ENCODE peak calls at places on chromosome 3, in nine cellular contexts. W is mammary epithelial cell, L is GM12865, F is endothelial cell, E is fibroblast of lung, P is cardiac muscle cell, V is AG10803, O is coronary artery, R is astrocyte. Z is an unnamed sample.

GRCh38 chr3:171936231-171936841 is 93.2 kb downstream of the TMEM212 start:
- DNase-seq in W (peak; percentile 83), L (no peak), F (no peak), E (peak; percentile 82), P (peak; percentile 92), V (peak; percentile 70), O (no peak), R (peak; percentile 82), Z (no peak)

GRCh38 chr3:194632211-194632982 is 822 bp downstream of the TMEM44 start:
- DNase-seq in W (peak; percentile 34), L (no peak), F (no peak), E (peak; percentile 31), P (peak; percentile 51), V (peak; percentile 35), O (peak; percentile 52), R (no peak), Z (peak; percentile 26)

GRCh38 chr3:14925729-14926591 is 21.4 kb upstream of the NR2C2 start:
- DNase-seq in W (peak; percentile 39), L (peak; percentile 68), F (peak; percentile 26), E (peak; percentile 77), P (peak; percentile 81), V (peak; percentile 59), O (no peak), R (peak; percentile 36), Z (peak; percentile 49)

GRCh38 chr3:157438371-157438735 is 1.7 kb downstream of the PTX3 start:
- DNase-seq in W (no peak), L (no peak), F (no peak), E (peak; percentile 52), P (peak; percentile 60), V (no peak), O (no peak), R (peak; percentile 22), Z (no peak)

GRCh38 chr3:116299646-116300081 is 145.6 kb downstream of the LSAMP start:
- DNase-seq in W (no peak), L (peak; percentile 37), F (no peak), E (no peak), P (no peak), V (no peak), O (no peak), R (no peak), Z (no peak)

GRCh38 chr3:13296662-13297061 is 123.5 kb downstream of the NUP210 start:
- DNase-seq in W (no peak), L (no peak), F (peak; percentile 49), E (no peak), P (no peak), V (no peak), O (no peak), R (no peak), Z (no peak)

GRCh38 chr3:87298111-87298718 is 21.8 kb upstream of the POU1F1 start:
- DNase-seq in W (peak; percentile 22), L (peak; percentile 34), F (no peak), E (peak; percentile 54), P (peak; percentile 56), V (peak; percentile 28), O (no peak), R (peak; percentile 10), Z (no peak)

GRCh38 chr3:117708601-117709000 is 999.0 kb downstream of the TUSC7 start:
- DNase-seq in W (no peak), L (no peak), F (no peak), E (no peak), P (no peak), V (no peak), O (no peak), R (peak; percentile 58), Z (no peak)

GRCh38 chr3:195069501-195070251 is 201.3 kb downstream of the XXYLT1 start:
- DNase-seq in W (no peak), L (no peak), F (no peak), E (no peak), P (no peak), V (no peak), O (no peak), R (no peak), Z (no peak)

GRCh38 chr3:19945405-19946290 is 1.2 kb upstream of the RAB5A start:
- DNase-seq in W (peak; percentile 52), L (peak; percentile 8), F (no peak), E (peak; percentile 10), P (no peak), V (peak; percentile 14), O (no peak), R (no peak), Z (peak; percentile 10)

GRCh38 chr3:194748229-194748628 is 62.5 kb downstream of the FAM43A start:
- DNase-seq in W (no peak), L (no peak), F (no peak), E (no peak), P (no peak), V (no peak), O (no peak), R (no peak), Z (no peak)

GRCh38 chr3:53844262-53845102 is 1.7 kb downstream of the CHDH start:
- DNase-seq in W (no peak), L (peak; percentile 17), F (no peak), E (no peak), P (no peak), V (no peak), O (no peak), R (no peak), Z (no peak)

GRCh38 chr3:53845881-53846133 is 412 bp downstream of the CHDH start:
- DNase-seq in W (no peak), L (no peak), F (no peak), E (no peak), P (no peak), V (no peak), O (no peak), R (no peak), Z (no peak)

GRCh38 chr3:53846134-53846850 is at the start of the genes CHDH and IL17RB:
- DNase-seq in W (peak; percentile 32), L (peak; percentile 71), F (peak; percentile 27), E (no peak), P (no peak), V (no peak), O (no peak), R (no peak), Z (peak; percentile 9)

GRCh38 chr3:53846851-53847155 is 435 bp downstream of the IL17RB start:
- DNase-seq in W (no peak), L (no peak), F (no peak), E (no peak), P (no peak), V (no peak), O (no peak), R (no peak), Z (no peak)

DNA sequence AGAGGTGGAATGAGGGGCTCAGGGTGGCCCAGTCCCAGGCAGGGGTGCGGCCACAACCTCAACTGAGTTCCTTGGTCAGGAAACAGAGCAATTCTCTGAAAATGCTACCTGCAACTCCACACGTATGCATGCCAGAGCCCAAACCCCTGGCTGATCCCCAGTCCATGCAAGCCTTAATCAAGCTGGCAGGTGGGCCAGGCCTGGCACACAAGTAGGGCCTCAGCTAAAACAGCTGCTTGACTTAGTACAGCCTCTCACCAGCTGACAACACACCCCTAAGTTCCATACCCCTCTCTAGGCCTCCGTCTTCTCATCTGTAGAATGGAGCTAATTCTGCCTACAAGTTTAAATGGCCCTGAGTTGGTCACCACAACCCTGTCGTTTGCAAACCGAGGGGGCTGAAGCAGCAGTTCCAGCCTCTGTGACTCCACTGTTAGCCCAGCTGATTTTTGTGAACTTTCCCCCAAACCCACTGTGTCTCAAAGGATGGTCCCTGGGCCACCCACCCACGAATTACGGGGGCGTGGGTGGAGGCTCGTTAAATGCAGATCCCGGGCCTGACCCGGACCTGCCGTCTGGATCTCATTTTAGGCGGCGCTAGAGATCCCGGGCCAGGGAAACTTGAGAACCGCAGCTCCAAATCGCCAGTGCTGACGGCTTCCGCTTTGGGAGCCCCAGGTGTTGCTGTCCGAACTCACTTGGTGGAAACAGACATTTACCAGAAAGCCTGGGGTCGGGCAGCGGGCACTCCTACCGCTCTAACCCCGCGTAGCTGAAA is 927 bp downstream of the CHDH start:
- DNase-seq in W (peak; percentile 37), L (peak; percentile 60), F (peak; percentile 44), E (peak; percentile 39), P (peak; percentile 40), V (peak; percentile 28), O (no peak), R (peak; percentile 29), Z (peak; percentile 7)
- TF ChIP-seq CTCF in W (peak; percentile 40), L (no peak), F (no peak), E (peak; percentile 44), P (peak; percentile 39), V (peak; percentile 33), O (no peak), R (peak; percentile 13), Z (no peak)

GRCh38 chr3:179321585-179322322 is 1.1 kb upstream of the ZNF639 start:
- DNase-seq in W (peak; percentile 41), L (peak; percentile 41), F (peak; percentile 31), E (peak; percentile 70), P (peak; percentile 64), V (peak; percentile 52), O (no peak), R (no peak), Z (peak; percentile 46)
- TF ChIP-seq CTCF in W (peak; percentile 49), L (peak; percentile 26), F (peak; percentile 30), E (peak; percentile 70), P (peak; percentile 62), V (peak; percentile 72), O (no peak), R (peak; percentile 56), Z (peak; percentile 42)

DNA sequence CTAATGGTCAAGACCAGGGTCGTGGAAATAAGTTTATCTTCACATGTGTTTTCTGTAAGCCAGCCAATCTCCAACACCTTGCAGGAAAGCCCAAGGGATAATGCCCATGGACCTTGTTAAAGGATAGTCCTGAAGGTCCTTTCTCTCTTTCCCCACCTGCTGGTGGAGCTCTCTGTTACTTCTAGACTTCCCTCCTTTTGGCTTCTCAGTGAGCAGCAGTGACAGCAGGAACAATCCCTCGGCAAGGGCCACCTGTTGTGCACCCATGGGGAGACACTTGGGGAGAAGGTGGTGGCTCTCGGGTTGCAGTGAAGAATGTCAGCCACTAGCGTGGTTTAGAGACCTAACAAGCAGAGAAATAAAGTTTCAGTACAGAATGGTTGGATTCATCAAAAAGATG is 84.0 kb upstream of the OSBPL11 start:
- DNase-seq in W (peak; percentile 4), L (no peak), F (no peak), E (no peak), P (no peak), V (no peak), O (no peak), R (no peak), Z (no peak)
- TF ChIP-seq CTCF in W (peak; percentile 18), L (no peak), F (no peak), E (no peak), P (no peak), V (no peak), O (no peak), R (no peak), Z (no peak)

DNA sequence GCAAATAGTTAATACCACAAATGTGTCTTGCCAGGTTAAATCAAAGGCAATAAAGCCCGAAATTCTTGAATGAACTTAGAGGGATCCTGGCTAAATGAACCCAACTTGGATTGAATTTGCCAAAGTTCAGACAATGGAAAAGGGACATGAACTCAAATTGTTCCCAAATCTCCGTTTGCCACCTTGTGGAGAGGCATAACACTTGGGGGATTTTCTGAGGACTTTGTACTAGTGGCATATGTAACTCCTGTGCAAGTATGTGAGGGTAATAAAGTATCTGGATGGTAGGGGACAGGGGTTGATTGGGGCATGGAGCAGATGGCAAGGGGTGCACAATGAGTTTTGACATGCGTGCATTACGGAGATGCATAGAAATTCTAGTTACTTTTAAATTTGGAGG is 1.3 kb upstream of the TCAIM start:
- DNase-seq in W (no peak), L (no peak), F (no peak), E (no peak), P (no peak), V (peak; percentile 5), O (no peak), R (no peak), Z (no peak)
- TF ChIP-seq CTCF in W (peak; percentile 9), L (peak; percentile 5), F (peak; percentile 23), E (no peak), P (no peak), V (peak; percentile 28), O (no peak), R (no peak), Z (no peak)